ENCODE peak calls at places on chromosomes 11 and 22, in five cellular contexts. P is thyroid gland, K is psoas muscle, Q is neuronal stem cell, I is uterus. A is an unnamed sample.

GRCh38 chr22:24321999-24322398 is 51.4 kb downstream of the SPECC1L start:
- DNase-seq in P (no peak), K (no peak), Q (no peak), I (no peak), A (no peak)

GRCh38 chr11:72278911-72279310 is 34.9 kb upstream of the PHOX2A start:
- DNase-seq in P (no peak), K (no peak), Q (no peak), I (no peak), A (no peak)

GRCh38 chr11:95727630-95728029 is 62.0 kb downstream of the FAM76B start:
- DNase-seq in P (no peak), K (no peak), Q (no peak), I (no peak), A (peak; percentile 4)

GRCh38 chr11:35139883-35140282 is 912 bp downstream of the CD44 start:
- DNase-seq in P (peak; percentile 14), K (no peak), Q (no peak), I (no peak), A (no peak)

GRCh38 chr22:41009222-41009948 is 58.2 kb downstream of the RBX1 start:
- DNase-seq in P (no peak), K (no peak), Q (no peak), I (no peak), A (no peak)

GRCh38 chr11:4181780-4182721 is 87.5 kb downstream of the RRM1 start:
- DNase-seq in P (peak; percentile 60), K (no peak), Q (peak; percentile 26), I (no peak), A (peak; percentile 82)

GRCh38 chr22:44391481-44392445 is 79.0 kb upstream of the SHISAL1 start:
- DNase-seq in P (no peak), K (peak; percentile 0), Q (no peak), I (no peak), A (peak; percentile 81)

GRCh38 chr11:73521621-73522020 is 76.3 kb downstream of the FAM168A start:
- DNase-seq in P (no peak), K (no peak), Q (no peak), I (no peak), A (no peak)

GRCh38 chr22:50186789-50187523 is 1.2 kb downstream of the TRABD start:
- DNase-seq in P (no peak), K (peak; percentile 14), Q (no peak), I (no peak), A (peak; percentile 80)

GRCh38 chr11:59706518-59707285 is 6.9 kb downstream of the OR10V1 start:
- DNase-seq in P (no peak), K (no peak), Q (no peak), I (no peak), A (no peak)

GRCh38 chr22:27801616-27802388 is at the start of gene MN1:
- DNase-seq in P (no peak), K (peak; percentile 66), Q (peak; percentile 79), I (no peak), A (peak; percentile 91)

GRCh38 chr22:41562461-41562860 is 1.7 kb downstream of the CSDC2 start:
- DNase-seq in P (no peak), K (no peak), Q (no peak), I (no peak), A (no peak)

DNA sequence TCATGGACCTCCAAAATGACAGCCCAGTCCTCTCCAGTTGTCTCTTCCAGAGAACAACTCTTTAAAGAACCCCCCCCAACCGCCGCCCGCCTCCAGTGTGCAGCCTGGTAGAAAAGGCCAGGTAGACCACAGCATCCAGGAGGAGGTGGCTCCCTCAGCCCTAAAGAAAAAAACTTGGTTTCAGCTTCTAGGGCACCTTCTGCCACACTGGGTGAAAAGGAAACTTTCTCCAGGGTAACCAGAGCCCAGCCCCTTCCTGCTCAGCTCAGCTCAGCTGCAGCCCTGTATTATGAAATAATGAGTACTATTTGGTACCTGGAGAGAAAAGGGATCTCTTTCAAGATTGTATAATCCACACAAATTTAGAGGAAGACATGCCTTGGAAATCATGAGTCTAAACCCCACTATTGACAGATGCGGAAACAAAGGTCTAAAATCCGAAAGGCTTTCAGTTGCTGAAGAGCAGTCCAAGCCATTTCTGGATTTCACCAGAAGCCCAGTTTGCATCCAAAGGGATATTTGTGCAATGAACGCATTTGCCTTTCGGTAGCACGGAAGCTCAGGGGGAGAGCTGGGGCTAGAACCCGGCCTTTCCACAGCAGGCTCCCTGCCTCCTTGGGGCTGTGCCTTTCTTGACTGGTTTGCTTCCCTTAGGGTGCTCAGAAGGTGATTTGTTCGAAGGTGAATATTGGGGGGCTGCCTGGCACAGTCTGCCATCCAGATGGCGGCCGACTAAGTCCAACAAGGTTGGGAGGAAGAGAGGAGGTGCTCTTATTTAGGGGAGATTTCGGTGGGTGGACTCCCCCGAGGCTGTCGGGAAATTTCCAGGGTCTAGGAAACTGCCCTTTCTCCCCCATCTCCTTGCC is 3.3 kb downstream of the FXYD6 start:
- DNase-seq in P (no peak), K (no peak), Q (no peak), I (no peak), A (no peak)
- H3K4me3 ChIP-seq in P (no peak overlapping the region), K (no peak overlapping the region), Q (no peak overlapping the region), I (no peak overlapping the region), A (no peak overlapping the region)

GRCh38 chr11:64888406-64888757 is 10.0 kb upstream of the EHD1 start:
- DNase-seq in P (no peak), K (no peak), Q (no peak), I (no peak), A (no peak)
- H3K4me3 ChIP-seq in P (no peak overlapping the region), K (no peak overlapping the region), Q (no peak overlapping the region), I (no peak overlapping the region), A (no peak overlapping the region)

DNA sequence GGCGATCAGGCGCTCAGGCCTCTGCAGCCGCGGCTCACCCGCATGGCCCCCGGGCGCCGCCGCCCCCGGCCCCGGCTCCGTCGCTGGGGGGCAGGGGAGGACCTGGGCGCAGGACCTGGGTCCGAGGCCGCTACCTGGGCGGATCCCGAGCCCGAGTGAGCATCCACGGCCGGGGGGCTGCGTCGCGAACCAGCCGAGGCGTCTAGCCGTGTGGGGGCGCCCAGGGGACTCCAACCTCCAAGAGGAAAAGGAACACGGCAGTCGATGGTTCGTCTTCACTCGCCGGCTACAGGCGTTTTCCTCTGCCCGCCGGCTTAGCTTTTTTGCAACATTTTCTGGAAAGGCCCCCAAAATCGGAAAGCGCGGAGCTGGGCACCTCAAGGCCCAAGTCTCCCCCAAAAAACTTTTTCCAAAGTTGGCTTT is 698 bp downstream of the PDGFB start:
- DNase-seq in P (no peak), K (no peak), Q (no peak), I (no peak), A (no peak)
- H3K4me3 ChIP-seq in P (peak overlapping the region; percentile 49), K (peak overlapping the region; percentile 73), Q (peak overlapping the region; percentile 75), I (peak overlapping the region; percentile 43), A (peak overlapping the region; percentile 64)

GRCh38 chr11:78450866-78451265 is 33.2 kb upstream of the GAB2 start:
- DNase-seq in P (no peak), K (no peak), Q (no peak), I (no peak), A (no peak)
- H3K4me3 ChIP-seq in P (no peak overlapping the region), K (no peak overlapping the region), Q (no peak overlapping the region), I (no peak overlapping the region), A (no peak overlapping the region)

A was measured in H7.